ENCODE peak calls at places on chromosomes 4 and X, in five cellular contexts. M is GM12878, X is NB4, S is A549, I is HepG2. O is an unnamed sample.

GRCh38 chr4:76055005-76055404 is 19.1 kb upstream of the CXCL11 start:
- DNase-seq in M (peak), X (peak), S (no peak), I (no peak), O (no peak)

GRCh38 chr4:74886490-74886889 is 46.4 kb upstream of the PARM1 start:
- DNase-seq in M (no peak), X (no peak), S (peak), I (no peak), O (no peak)

GRCh38 chr4:75643651-75644050 is 13.3 kb upstream of the CDKL2 start:
- DNase-seq in M (no peak), X (no peak), S (no peak), I (no peak), O (no peak)

GRCh38 chr4:125837493-125838238 is 522.9 kb downstream of the FAT4 start:
- DNase-seq in M (no peak), X (no peak), S (no peak), I (no peak), O (no peak)

GRCh38 chr4:78754872-78755271 is 21.3 kb upstream of the BMP2K start:
- DNase-seq in M (no peak), X (no peak), S (no peak), I (no peak), O (no peak)

GRCh38 chr4:38046735-38047487 is 86.7 kb downstream of the PTTG2 start:
- DNase-seq in M (no peak), X (no peak), S (no peak), I (no peak), O (no peak)

GRCh38 chr4:98262431-98262830 is 1.2 kb downstream of the RAP1GDS1 start:
- DNase-seq in M (no peak), X (peak), S (no peak), I (no peak), O (no peak)

GRCh38 chr4:47913858-47914218 is 545 bp downstream of the NFXL1 start:
- DNase-seq in M (no peak), X (peak), S (peak), I (peak), O (peak)

GRCh38 chr4:40241936-40242590 is 45.2 kb downstream of the RHOH start:
- DNase-seq in M (no peak), X (no peak), S (no peak), I (no peak), O (no peak)

GRCh38 chr4:154908168-154908567 is 127.1 kb downstream of the RBM46 start:
- DNase-seq in M (no peak), X (no peak), S (peak), I (no peak), O (no peak)

GRCh38 chr4:77153016-77153415 is 4.0 kb upstream of the CCNG2 start:
- DNase-seq in M (no peak), X (no peak), S (no peak), I (no peak), O (no peak)

GRCh38 chr4:150982557-150983233 is 32.4 kb downstream of the LRBA start:
- DNase-seq in M (no peak), X (no peak), S (no peak), I (no peak), O (no peak)

GRCh38 chr4:48031802-48032525 is 15.4 kb downstream of the NIPAL1 start:
- DNase-seq in M (no peak), X (no peak), S (no peak), I (no peak), O (no peak)

GRCh38 chr4:183165371-183165770 is 66.3 kb downstream of the WWC2 start:
- DNase-seq in M (no peak), X (no peak), S (no peak), I (no peak), O (no peak)

GRCh38 chr4:73721901-73722300 is 18.5 kb upstream of the CXCL8 start:
- DNase-seq in M (no peak), X (no peak), S (no peak), I (no peak), O (no peak)

GRCh38 chrX:4690516-4690915 is 977.1 kb upstream of the PRKX start:
- DNase-seq in M (no peak), X (peak), S (no peak), I (no peak), O (no peak)

GRCh38 chr4:77788990-77789389 is 30.2 kb downstream of the CNOT6L start:
- DNase-seq in M (no peak), X (no peak), S (no peak), I (no peak), O (no peak)

GRCh38 chr4:186037692-186038658 is 31.0 kb upstream of the TLR3 start:
- DNase-seq in M (peak), X (peak), S (peak), I (peak), O (peak)

GRCh38 chr4:139889194-139889762 is 223.7 kb downstream of the MGST2 start:
- DNase-seq in M (no peak), X (no peak), S (no peak), I (no peak), O (no peak)

GRCh38 chr4:93243262-93243661 is 585.3 kb upstream of the ATOH1 start:
- DNase-seq in M (no peak), X (no peak), S (no peak), I (no peak), O (no peak)

GRCh38 chr4:72215198-72215597 is 183.4 kb downstream of the NPFFR2 start:
- DNase-seq in M (no peak), X (no peak), S (no peak), I (no peak), O (no peak)

GRCh38 chr4:108900018-108900417 is 137.2 kb upstream of the ETNPPL start:
- DNase-seq in M (no peak), X (no peak), S (no peak), I (no peak), O (no peak)

GRCh38 chrX:135003876-135004623 is 13.3 kb downstream of the SMIM10 start:
- DNase-seq in M (peak), X (peak), S (peak), I (peak), O (peak)

GRCh38 chr4:113618205-113618604 is 143.3 kb downstream of the CAMK2D start:
- DNase-seq in M (no peak), X (no peak), S (no peak), I (no peak), O (no peak)

GRCh38 chr4:47390438-47391125 is 72.9 kb downstream of the COMMD8 start:
- DNase-seq in M (no peak), X (no peak), S (no peak), I (no peak), O (no peak)

GRCh38 chr4:2934077-2934812 is 29.0 kb downstream of the NOP14 start:
- DNase-seq in M (no peak), X (peak), S (peak), I (no peak), O (peak)

DNA sequence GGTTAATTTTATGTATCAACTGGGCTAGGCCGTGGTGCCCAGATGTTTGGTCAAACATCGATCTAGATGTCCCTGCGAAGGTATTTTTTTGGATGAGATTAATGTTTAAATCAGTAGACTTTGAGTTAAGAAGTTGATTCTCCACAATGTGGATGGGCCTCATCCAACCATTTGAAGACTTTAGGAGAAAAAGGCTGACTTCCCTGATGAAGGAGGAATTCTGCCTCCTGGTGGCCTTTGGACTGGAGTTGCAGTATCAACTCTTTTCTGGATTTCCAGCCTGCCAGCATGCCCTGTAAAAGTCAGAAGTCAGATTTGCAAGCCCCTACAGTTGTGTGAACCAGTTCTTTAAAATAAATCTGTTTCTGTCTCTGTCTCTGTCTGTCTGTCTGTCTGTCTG is 91.4 kb downstream of the STK32B start:
- DNase-seq in M (no peak), X (peak), S (peak), I (peak), O (peak)
- TF ChIP-seq MYC in M (no peak), X (no peak), S (no peak), I (no peak), O (no peak)

GRCh38 chr4:147136783-147137182 is 191.1 kb upstream of the TTC29 start:
- DNase-seq in M (no peak), X (no peak), S (no peak), I (no peak), O (no peak)

GRCh38 chr4:147137280-147137679 is 191.6 kb upstream of the TTC29 start:
- DNase-seq in M (no peak), X (no peak), S (no peak), I (no peak), O (no peak)

GRCh38 chr4:147136308-147136707 is 190.6 kb upstream of the TTC29 start:
- DNase-seq in M (no peak), X (no peak), S (no peak), I (no peak), O (no peak)

GRCh38 chr4:147138171-147138570 is 192.5 kb upstream of the TTC29 start:
- DNase-seq in M (no peak), X (no peak), S (no peak), I (no peak), O (no peak)

GRCh38 chr4:147134536-147135210 is 189.0 kb upstream of the TTC29 start:
- DNase-seq in M (no peak), X (no peak), S (no peak), I (no peak), O (no peak)
- TF ChIP-seq MYC in M (no peak), X (no peak), S (no peak), I (no peak), O (no peak)

GRCh38 chr4:6225469-6225868 is 25.1 kb upstream of the JAKMIP1 start:
- DNase-seq in M (no peak), X (peak), S (no peak), I (no peak), O (peak)
- TF ChIP-seq MYC in M (no peak), X (no peak), S (no peak), I (no peak), O (no peak)

GRCh38 chr4:106587558-106587957 is 219.0 kb upstream of the GIMD1 start:
- DNase-seq in M (no peak), X (no peak), S (peak), I (no peak), O (no peak)

GRCh38 chr4:106584590-106584989 is 216.0 kb upstream of the GIMD1 start:
- DNase-seq in M (no peak), X (no peak), S (no peak), I (no peak), O (no peak)

GRCh38 chr4:106583108-106583507 is 214.5 kb upstream of the GIMD1 start:
- DNase-seq in M (no peak), X (no peak), S (no peak), I (no peak), O (no peak)

GRCh38 chr4:106583567-106583966 is 215.0 kb upstream of the GIMD1 start:
- DNase-seq in M (no peak), X (peak), S (peak), I (no peak), O (no peak)

DNA sequence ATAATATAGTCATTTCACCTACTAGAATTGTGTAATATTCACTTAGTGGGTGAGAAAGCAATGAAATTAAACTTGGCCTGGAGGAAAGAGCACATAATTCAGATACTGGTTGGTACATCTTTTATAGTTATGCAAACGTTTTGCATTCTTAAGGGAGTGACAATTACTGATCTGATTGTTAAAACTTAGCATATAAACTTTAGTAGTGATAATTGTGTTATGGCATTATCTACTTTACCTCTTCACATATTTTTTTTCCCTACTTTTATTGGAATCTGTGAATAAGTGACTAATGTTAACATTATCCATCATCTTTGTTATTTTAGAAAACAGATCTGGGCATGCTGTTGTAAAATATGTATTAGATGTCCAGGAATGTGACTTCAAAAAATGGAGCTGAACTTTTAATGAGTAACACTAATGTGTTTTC is 217.4 kb upstream of the GIMD1 start:
- DNase-seq in M (no peak), X (no peak), S (no peak), I (no peak), O (no peak)
- TF ChIP-seq MYC in M (no peak), X (no peak), S (no peak), I (no peak), O (no peak)

DNA sequence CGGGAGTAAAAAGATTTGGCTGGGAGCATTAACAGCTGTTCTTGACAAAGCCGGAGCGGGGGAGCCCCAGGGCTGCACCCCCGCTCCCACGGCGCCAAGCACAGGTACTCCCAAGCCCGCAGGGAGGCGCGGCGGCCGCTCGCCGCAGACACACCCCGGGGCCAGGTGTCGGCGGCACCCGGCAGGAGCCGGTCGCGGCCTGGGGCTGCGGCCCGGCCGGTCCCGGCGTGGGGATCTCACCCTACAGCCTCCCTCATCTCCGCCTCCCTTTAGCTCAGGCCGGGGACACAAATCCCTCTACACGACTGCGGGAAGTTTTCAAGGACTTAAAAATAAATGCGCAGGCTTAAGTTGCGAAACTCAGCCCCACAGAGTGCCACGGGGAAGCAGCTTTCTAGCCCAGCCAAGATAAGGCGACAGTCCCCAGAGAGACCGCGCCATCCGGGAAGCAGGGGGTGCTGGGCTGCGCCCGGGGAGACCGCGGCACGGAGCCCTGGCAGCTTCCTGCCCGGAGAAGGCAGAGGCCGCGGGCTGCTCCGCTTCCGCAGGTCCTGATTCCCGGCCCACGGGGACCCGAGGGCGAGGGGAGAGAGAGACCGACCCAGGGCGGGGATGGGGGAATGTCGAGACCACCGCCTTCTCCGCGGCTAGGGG is 473 bp downstream of the SH3RF1 start:
- DNase-seq in M (no peak), X (peak), S (peak), I (no peak), O (peak)
- TF ChIP-seq MYC in M (no peak), X (no peak), S (no peak), I (no peak), O (no peak)

GRCh38 chrX:65643786-65644111 is 23.7 kb upstream of the MSN start:
- DNase-seq in M (no peak), X (no peak), S (no peak), I (no peak), O (no peak)
- TF ChIP-seq MYC in M (no peak), X (no peak), S (no peak), I (no peak), O (no peak)